ENCODE peak calls at places on chromosomes 6 and 20, in four cellular contexts. G is activated CD8-positive, alpha-beta T cell treated with anti-CD3 and anti-CD28 coated beads for 36 hours; V is cardiac fibroblast; U is WTC11. R is an unnamed sample.

GRCh38 chr6:45698046-45698445 is 317.6 kb downstream of the CLIC5 start:
- DNase-seq in V (no peak), G (no peak), U (no peak), R (no peak)

GRCh38 chr6:11769244-11769643 is 9.4 kb downstream of the ADTRP start:
- DNase-seq in G (no peak), U (no peak), V (peak; percentile 69), R (no peak)

GRCh38 chr20:62536731-62537401 is 61.1 kb upstream of the GATA5 start:
- DNase-seq in V (no peak), G (no peak), U (no peak), R (no peak)

GRCh38 chr20:61845276-61845675 is 220.4 kb downstream of the TAF4 start:
- DNase-seq in G (no peak), U (no peak), V (no peak), R (no peak)

GRCh38 chr6:106847116-106847515 is 127.4 kb downstream of the CD24 start:
- DNase-seq in G (no peak), V (no peak), U (no peak), R (peak; percentile 40)

GRCh38 chr6:129844118-129844891 is 16.8 kb downstream of the TMEM244 start:
- DNase-seq in G (no peak), U (no peak), V (peak; percentile 64), R (no peak)

GRCh38 chr6:77397561-77397960 is 65.7 kb downstream of the HTR1B start:
- DNase-seq in V (peak; percentile 23), G (no peak), U (no peak), R (no peak)

GRCh38 chr20:1807394-1807793 is 87.8 kb upstream of the SIRPA start:
- DNase-seq in G (no peak), U (no peak), V (no peak), R (no peak)

GRCh38 chr20:11582073-11582472 is 335.6 kb upstream of the BTBD3 start:
- DNase-seq in V (peak; percentile 5), G (no peak), U (no peak), R (no peak)

GRCh38 chr20:6956574-6956973 is 189.1 kb downstream of the BMP2 start:
- DNase-seq in V (peak; percentile 39), G (no peak), U (no peak), R (no peak)

GRCh38 chr6:2266845-2267244 is 21.4 kb upstream of the GMDS start:
- DNase-seq in V (no peak), G (no peak), U (no peak), R (no peak)

GRCh38 chr20:48364688-48365421 is 462.9 kb downstream of the PREX1 start:
- DNase-seq in V (no peak), U (no peak), G (no peak), R (peak; percentile 68)

GRCh38 chr6:46350714-46351113 is 140.5 kb downstream of the RCAN2 start:
- DNase-seq in U (no peak), G (no peak), V (no peak), R (no peak)

GRCh38 chr20:63062188-63063140 is 55.7 kb upstream of the BHLHE23 start:
- DNase-seq in U (peak; percentile 5), G (no peak), V (no peak), R (no peak)

GRCh38 chr6:4809999-4810918 is 34.1 kb downstream of the CDYL start:
- DNase-seq in V (peak; percentile 73), G (no peak), U (no peak), R (no peak)

GRCh38 chr6:27872634-27873028 is 39.6 kb downstream of the OR2B2 start:
- DNase-seq in U (no peak), G (peak; percentile 65), V (no peak), R (no peak)

GRCh38 chr6:95780037-95780436 is 202.7 kb downstream of the MANEA start:
- DNase-seq in U (no peak), V (no peak), G (no peak), R (no peak)

GRCh38 chr20:22729616-22730236 is 145.4 kb upstream of the FOXA2 start:
- DNase-seq in G (no peak), V (no peak), U (no peak), R (no peak)

GRCh38 chr6:47165918-47166317 is 123.8 kb upstream of the ADGRF1 start:
- DNase-seq in U (no peak), G (no peak), V (peak; percentile 35), R (no peak)

GRCh38 chr6:14734416-14735340 is 511.2 kb upstream of the JARID2 start:
- DNase-seq in G (peak; percentile 67), V (peak; percentile 90), U (no peak), R (peak; percentile 47)

GRCh38 chr6:89745096-89745495 is 74.5 kb downstream of the MDN1 start:
- DNase-seq in G (no peak), U (no peak), V (no peak), R (no peak)

GRCh38 chr6:89745728-89746127 is 73.9 kb downstream of the MDN1 start:
- DNase-seq in G (no peak), V (peak; percentile 20), U (no peak), R (no peak)

GRCh38 chr6:89749918-89750317 is 69.7 kb downstream of the MDN1 start:
- DNase-seq in G (no peak), V (no peak), U (no peak), R (no peak)

DNA sequence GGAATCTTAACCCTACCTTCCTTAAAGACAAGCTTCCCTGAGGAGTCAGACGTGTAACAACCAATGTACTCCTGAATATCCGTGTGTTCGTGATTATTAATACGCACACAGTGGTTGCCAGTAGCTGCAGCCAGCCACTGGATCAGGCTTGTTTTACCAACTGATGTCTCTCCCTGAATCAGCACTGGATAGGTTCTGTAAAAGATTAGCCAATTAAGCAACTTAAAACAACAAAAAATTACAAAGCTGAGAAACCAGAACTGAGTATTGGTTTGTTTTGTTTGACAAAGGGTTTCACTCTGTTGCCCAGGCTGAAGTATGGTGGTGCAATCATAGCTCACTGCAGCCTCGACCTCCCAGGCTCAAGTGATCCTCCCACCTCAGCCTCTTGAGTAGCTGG is 69.3 kb downstream of the MDN1 start:
- DNase-seq in U (no peak), G (no peak), V (no peak), R (no peak)
- TF ChIP-seq CTCF in U (no peak), G (no peak), V (no peak), R (no peak)

GRCh38 chr6:31712296-31712695 is 2.9 kb upstream of the LY6G6D start:
- DNase-seq in U (no peak), G (no peak), V (no peak), R (no peak)
- TF ChIP-seq CTCF in U (no peak), G (no peak), V (no peak), R (no peak)

GRCh38 chr6:53679446-53679933 is 13.9 kb upstream of the KLHL31 start:
- DNase-seq in U (peak; percentile 15), V (peak; percentile 68), G (no peak), R (no peak)
- TF ChIP-seq CTCF in U (no peak), V (peak; percentile 52), G (no peak), R (no peak)

GRCh38 chr6:26657268-26657667 is 2.3 kb downstream of the ZNF322 start:
- DNase-seq in U (no peak), V (no peak), G (no peak), R (no peak)

GRCh38 chr6:26659042-26659359 is 545 bp downstream of the ZNF322 start:
- DNase-seq in U (no peak), V (peak; percentile 37), G (no peak), R (no peak)

DNA sequence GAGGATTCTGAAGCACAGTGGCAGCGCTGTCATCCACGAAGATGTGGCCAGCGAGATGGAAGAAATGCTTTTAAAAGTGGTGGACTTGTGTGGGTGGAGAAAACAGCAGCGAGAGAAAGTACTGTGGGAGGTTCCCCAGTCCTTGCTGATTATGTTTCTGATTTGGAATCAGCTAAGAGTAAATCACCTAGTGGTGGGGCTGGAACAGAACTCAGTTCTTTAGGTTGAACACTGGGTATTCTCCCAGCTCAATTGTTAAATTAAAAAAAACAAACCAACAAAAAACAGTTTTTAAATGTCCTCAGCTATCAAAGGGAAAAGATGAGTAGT is 515 bp upstream of the ZNF322 start:
- DNase-seq in U (no peak), V (peak; percentile 39), G (peak; percentile 21), R (peak; percentile 63)
- TF ChIP-seq CTCF in U (no peak), V (no peak), G (peak; percentile 25), R (no peak)

GRCh38 chr6:130843575-130844320 is 16.5 kb downstream of the SMLR1 start:
- DNase-seq in G (no peak), U (no peak), V (peak; percentile 55), R (peak; percentile 18)

GRCh38 chr6:130848945-130849344 is 21.7 kb downstream of the SMLR1 start:
- DNase-seq in U (no peak), V (no peak), G (peak; percentile 64), R (peak; percentile 24)

GRCh38 chr6:130847546-130847945 is 20.3 kb downstream of the SMLR1 start:
- DNase-seq in U (no peak), V (no peak), G (no peak), R (no peak)

GRCh38 chr6:130849501-130850039 is 22.4 kb downstream of the SMLR1 start:
- DNase-seq in V (no peak), G (no peak), U (no peak), R (no peak)

DNA sequence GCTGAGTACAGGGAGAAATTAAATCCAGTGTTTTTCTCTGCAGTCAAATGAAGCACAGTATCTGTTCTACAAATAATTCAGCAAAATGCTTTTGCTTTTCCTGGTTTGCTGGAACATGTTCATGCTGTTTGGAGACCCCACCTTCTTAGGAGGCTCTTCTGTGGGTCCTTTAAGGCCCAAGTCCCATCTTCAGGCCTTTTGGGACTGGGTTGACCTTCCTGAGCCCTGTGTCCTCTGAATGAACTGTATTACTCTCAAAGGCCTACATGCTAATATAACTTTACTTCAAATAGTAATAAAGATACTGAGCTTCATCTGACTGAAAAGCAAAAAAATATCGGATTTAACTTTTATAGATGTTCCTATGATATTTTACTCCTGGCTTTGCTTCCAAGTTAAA is 19.3 kb downstream of the SMLR1 start:
- DNase-seq in V (no peak), U (no peak), G (no peak), R (no peak)
- TF ChIP-seq CTCF in V (no peak), U (no peak), G (no peak), R (no peak)

DNA sequence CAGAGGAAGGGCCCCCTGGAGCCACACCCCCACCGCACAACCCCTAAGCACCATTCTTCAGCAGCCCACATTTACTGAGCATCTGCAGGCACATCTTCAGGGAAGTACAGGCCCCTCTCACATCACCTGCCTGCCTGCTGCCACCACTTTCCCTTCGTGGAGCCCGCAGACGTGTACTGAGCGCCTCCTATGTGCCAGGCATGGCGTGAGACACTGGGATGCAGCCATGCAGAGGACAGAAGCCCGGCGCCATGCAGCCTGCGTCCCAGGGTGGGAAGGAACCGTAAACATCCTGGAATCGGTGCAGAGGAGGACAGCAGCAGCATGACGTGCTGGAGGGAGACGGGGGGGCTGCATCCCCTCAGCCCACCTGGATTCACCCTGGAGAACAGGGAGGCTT is 78.1 kb downstream of the GRM4 start:
- DNase-seq in V (no peak), U (no peak), G (peak; percentile 19), R (no peak)
- TF ChIP-seq CTCF in V (no peak), U (no peak), G (no peak), R (no peak)

R was measured in GM13976.